ENCODE peak calls at places on chromosomes 6 and 20, in eight cellular contexts. S is IMR-90, L is GM23248, Y is astrocyte, A is fibroblast of lung, B is OCI-LY7, D is neural progenitor cell, U is HCT116. O is an unnamed sample.

GRCh38 chr20:11755071-11755881 is 162.4 kb upstream of the BTBD3 start:
- DNase-seq in S (no peak), L (peak), Y (peak), A (no peak), B (no peak), D (peak), U (no peak), O (peak)

GRCh38 chr20:40953856-40954255 is 74.8 kb upstream of the TOP1 start:
- DNase-seq in S (peak), L (peak), Y (peak), A (peak), B (no peak), D (no peak), U (no peak), O (peak)

GRCh38 chr20:56373942-56374341 is 15.2 kb downstream of the FAM210B start:
- DNase-seq in S (peak), L (peak), Y (peak), A (peak), B (no peak), D (no peak), U (no peak), O (peak)

GRCh38 chr6:20061952-20062351 is 150.3 kb downstream of the MBOAT1 start:
- DNase-seq in S (no peak), L (no peak), Y (no peak), A (no peak), B (no peak), D (no peak), U (no peak), O (no peak)

GRCh38 chr6:25512560-25512959 is 139.5 kb upstream of the SCGN start:
- DNase-seq in S (no peak), L (no peak), Y (no peak), A (no peak), B (no peak), D (no peak), U (no peak), O (no peak)

GRCh38 chr6:147769496-147770087 is 261.1 kb downstream of the SAMD5 start:
- DNase-seq in S (no peak), L (no peak), Y (no peak), A (no peak), B (no peak), D (no peak), U (no peak), O (no peak)

GRCh38 chr20:14707865-14708574 is 370.6 kb upstream of the FLRT3 start:
- DNase-seq in S (no peak), L (no peak), Y (no peak), A (peak), B (no peak), D (no peak), U (no peak), O (no peak)

GRCh38 chr6:30725713-30726505 is 5.8 kb downstream of the TUBB start:
- DNase-seq in S (peak), L (peak), Y (peak), A (peak), B (peak), D (no peak), U (no peak), O (peak)

GRCh38 chr20:56933331-56933698 is 304.2 kb downstream of the TFAP2C start:
- DNase-seq in S (no peak), L (peak), Y (no peak), A (no peak), B (no peak), D (no peak), U (no peak), O (no peak)

GRCh38 chr6:110828396-110828795 is 13.1 kb upstream of the CDK19 start:
- DNase-seq in S (peak), L (peak), Y (no peak), A (peak), B (no peak), D (no peak), U (no peak), O (no peak)

GRCh38 chr20:63062188-63063140 is 55.7 kb upstream of the BHLHE23 start:
- DNase-seq in S (no peak), L (no peak), Y (no peak), A (no peak), B (no peak), D (no peak), U (no peak), O (peak)

GRCh38 chr6:137214931-137215330 is 4.3 kb downstream of the IFNGR1 start:
- DNase-seq in S (no peak), L (peak), Y (no peak), A (no peak), B (no peak), D (no peak), U (no peak), O (peak)

GRCh38 chr6:121639041-121639440 is 203.6 kb downstream of the GJA1 start:
- DNase-seq in S (no peak), L (no peak), Y (peak), A (no peak), B (no peak), D (no peak), U (no peak), O (no peak)

GRCh38 chr6:2791124-2792050 is 26.2 kb downstream of the WRNIP1 start:
- DNase-seq in S (peak), L (peak), Y (peak), A (peak), B (peak), D (peak), U (peak), O (peak)

GRCh38 chr6:17271628-17272027 is 9.5 kb upstream of the RBM24 start:
- DNase-seq in S (no peak), L (no peak), Y (no peak), A (no peak), B (no peak), D (no peak), U (no peak), O (no peak)

GRCh38 chr6:163738725-163739124 is 324.2 kb downstream of the QKI start:
- DNase-seq in S (peak), L (peak), Y (no peak), A (peak), B (no peak), D (no peak), U (no peak), O (no peak)

GRCh38 chr6:30820196-30820595 is 64.1 kb upstream of the DDR1 start:
- DNase-seq in S (peak), L (peak), Y (peak), A (peak), B (no peak), D (no peak), U (peak), O (peak)

GRCh38 chr6:19870322-19870721 is 33.2 kb downstream of the ID4 start:
- DNase-seq in S (no peak), L (no peak), Y (no peak), A (no peak), B (no peak), D (no peak), U (no peak), O (no peak)

GRCh38 chr6:56962451-56962850 is 7.5 kb downstream of the BEND6 start:
- DNase-seq in S (no peak), L (peak), Y (peak), A (no peak), B (no peak), D (no peak), U (no peak), O (no peak)

GRCh38 chr6:91130126-91130525 is 543.3 kb upstream of the MAP3K7 start:
- DNase-seq in S (no peak), L (no peak), Y (no peak), A (no peak), B (no peak), D (no peak), U (no peak), O (no peak)
- H3K4me2 ChIP-seq in S (no peak), L (no peak), Y (no peak), A (no peak), B (no peak), D (no peak), U (no peak), O (no peak)

GRCh38 chr6:53465732-53466131 is 79.2 kb downstream of the GCLC start:
- DNase-seq in S (peak), L (peak), Y (no peak), A (peak), B (no peak), D (no peak), U (no peak), O (no peak)
- H2AFZ ChIP-seq in S (no peak), L (no peak), Y (no peak), A (no peak), B (no peak), D (no peak), U (no peak), O (no peak)

DNA sequence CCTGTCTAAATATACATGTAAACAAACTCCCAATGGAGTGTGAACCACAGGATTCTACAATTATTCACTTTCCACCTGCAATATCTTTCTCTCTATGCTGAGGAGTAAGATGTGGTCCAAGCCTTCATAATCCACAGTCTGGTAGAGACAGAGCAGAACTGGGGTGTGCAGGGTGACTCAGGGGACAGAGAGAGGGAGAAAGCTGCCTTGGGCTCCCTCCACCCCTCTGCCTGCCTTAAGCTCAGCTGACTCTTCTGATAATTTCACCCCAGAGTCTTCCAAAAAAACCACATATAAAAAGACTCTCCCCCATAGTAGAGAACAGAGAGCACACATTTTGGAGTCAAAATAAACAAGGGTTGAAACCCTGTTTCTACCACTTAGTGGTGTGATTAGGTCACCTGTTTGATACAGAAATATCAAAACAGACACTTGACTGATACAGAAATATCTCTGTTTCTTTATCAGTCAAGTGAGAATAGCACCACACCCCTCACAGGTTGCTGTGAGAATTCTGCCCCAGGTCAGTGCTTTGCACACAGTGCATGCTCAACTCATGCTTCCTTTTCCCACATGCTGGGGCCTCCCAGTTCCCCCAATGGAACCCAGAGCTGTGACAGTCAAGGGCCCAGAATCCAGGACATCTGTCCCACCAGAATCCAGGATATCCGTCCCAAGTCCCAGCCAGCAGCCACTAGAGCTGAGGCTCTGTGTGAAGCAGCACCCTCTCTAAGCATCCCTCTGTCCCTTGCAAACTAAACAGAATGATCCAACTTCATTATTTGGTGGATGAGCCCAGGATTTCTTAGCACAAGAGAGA is 1.3 kb downstream of the TREML2 start:
- DNase-seq in S (no peak), L (no peak), Y (no peak), A (no peak), B (peak), D (no peak), U (no peak), O (no peak)
- H3K4me2 ChIP-seq in S (no peak), L (no peak), Y (no peak), A (no peak), B (peak), D (no peak), U (no peak), O (no peak)

GRCh38 chr6:4736371-4736873 is 39.8 kb upstream of the CDYL start:
- DNase-seq in S (no peak), L (no peak), Y (no peak), A (no peak), B (no peak), D (no peak), U (no peak), O (no peak)
- H2AFZ ChIP-seq in S (no peak), L (no peak), Y (no peak), A (no peak), B (no peak), D (no peak), U (no peak), O (no peak)

GRCh38 chr6:153031335-153031955 is 28.9 kb upstream of the MTRF1L start:
- DNase-seq in S (peak), L (peak), Y (peak), A (peak), B (no peak), D (no peak), U (no peak), O (no peak)
- H3K4me2 ChIP-seq in S (peak), L (no peak), Y (no peak), A (no peak), B (no peak), D (no peak), U (no peak), O (no peak)

GRCh38 chr20:20495719-20496474 is 128.0 kb downstream of the INSM1 start:
- DNase-seq in S (no peak), L (no peak), Y (no peak), A (no peak), B (no peak), D (no peak), U (no peak), O (no peak)

GRCh38 chr20:20497242-20497985 is 129.5 kb downstream of the INSM1 start:
- DNase-seq in S (no peak), L (no peak), Y (no peak), A (no peak), B (no peak), D (no peak), U (no peak), O (no peak)

GRCh38 chr20:20500312-20500711 is 132.4 kb downstream of the INSM1 start:
- DNase-seq in S (no peak), L (no peak), Y (no peak), A (no peak), B (no peak), D (no peak), U (no peak), O (no peak)

GRCh38 chr20:20499469-20499868 is 131.6 kb downstream of the INSM1 start:
- DNase-seq in S (no peak), L (no peak), Y (no peak), A (no peak), B (no peak), D (peak), U (no peak), O (no peak)

DNA sequence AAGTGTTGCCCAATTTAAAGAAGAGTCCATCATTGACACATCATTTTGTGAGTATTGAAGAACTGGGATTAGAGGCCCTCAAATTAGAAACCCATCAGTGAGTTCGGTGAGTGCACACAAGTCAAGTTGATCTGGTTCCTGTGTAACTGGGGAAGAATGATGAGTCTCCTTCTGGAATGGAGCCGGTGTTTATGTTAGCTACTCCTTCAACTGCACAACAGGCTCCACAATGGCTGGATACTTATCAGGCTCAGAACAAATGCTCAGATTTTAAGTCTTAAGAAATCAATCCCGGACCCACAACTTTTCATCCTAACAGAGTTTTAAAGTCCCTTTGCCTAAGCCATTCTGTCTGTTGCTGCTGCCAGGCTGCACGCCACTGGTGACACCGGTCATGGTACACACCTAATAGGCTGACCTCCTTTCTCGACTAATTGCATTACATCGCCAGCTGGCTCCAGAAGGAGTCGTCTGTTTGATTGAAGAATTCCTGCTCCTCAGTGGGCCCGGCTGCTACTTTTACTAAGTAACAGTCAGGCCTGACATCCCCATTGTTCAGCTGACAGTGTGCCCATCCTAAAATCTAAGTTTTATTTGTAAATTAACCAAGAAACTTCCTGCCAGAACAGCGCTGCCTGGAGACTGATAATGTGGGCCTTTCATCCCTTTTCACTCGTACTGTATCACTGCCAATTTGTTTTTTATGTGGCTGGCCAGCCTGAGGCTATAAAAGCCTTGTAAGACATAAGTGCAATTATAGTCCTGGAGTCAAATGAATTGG is 130.4 kb downstream of the INSM1 start:
- DNase-seq in S (peak), L (peak), Y (peak), A (peak), B (no peak), D (peak), U (no peak), O (no peak)
- H2AFZ ChIP-seq in S (peak), L (no peak), Y (no peak), A (peak), B (no peak), D (no peak), U (no peak), O (no peak)

GRCh38 chr20:32458061-32458836 is 100.1 kb downstream of the ASXL1 start:
- DNase-seq in S (no peak), L (no peak), Y (no peak), A (no peak), B (no peak), D (no peak), U (no peak), O (no peak)
- H3K4me2 ChIP-seq in S (no peak), L (no peak), Y (peak), A (peak), B (no peak), D (peak), U (no peak), O (peak)

DNA sequence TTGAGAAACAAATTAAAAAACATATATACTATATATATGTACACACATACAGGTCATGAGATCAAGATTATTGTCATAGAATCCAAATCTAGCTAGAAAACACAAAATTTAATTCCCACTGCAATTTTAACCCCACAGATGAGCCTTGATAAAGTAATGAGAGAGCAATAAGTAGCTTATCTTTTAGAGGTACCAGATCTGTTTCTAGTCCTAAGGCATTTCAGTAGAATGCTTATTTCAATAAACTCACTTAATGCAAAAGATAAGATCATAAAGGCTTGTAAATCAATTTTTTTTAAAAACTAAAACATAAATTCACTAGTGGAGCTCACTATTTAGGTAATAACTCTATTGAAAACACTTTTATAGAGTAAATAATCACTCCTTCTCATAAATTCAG is 47.2 kb downstream of the PRKN start:
- DNase-seq in S (no peak), L (no peak), Y (no peak), A (no peak), B (no peak), D (no peak), U (no peak), O (no peak)
- H2AFZ ChIP-seq in S (no peak), L (no peak), Y (no peak), A (no peak), B (no peak), D (no peak), U (no peak), O (no peak)

GRCh38 chr6:12973302-12973865 is 256.8 kb downstream of the PHACTR1 start:
- DNase-seq in S (no peak), L (no peak), Y (no peak), A (no peak), B (no peak), D (no peak), U (no peak), O (no peak)
- H3K4me2 ChIP-seq in S (no peak), L (no peak), Y (no peak), A (no peak), B (no peak), D (no peak), U (no peak), O (no peak)

O was measured in osteoblast.